ENCODE peak calls at places on chromosomes 7 and 10, in seven cellular contexts. K is HCT116, S is IMR-90, I is transverse colon, L is sigmoid colon, P is heart left ventricle, Z is OCI-LY7. J is an unnamed sample.
A peak's percentile ranks its signal among the peaks of the same experiment; 100 is the strongest.

GRCh38 chr7:55964802-55965470 is 551 bp downstream of the NIPSNAP2 start:
- DNase-seq in K (peak; percentile 13), S (peak; percentile 19), I (peak; percentile 88), L (peak; percentile 84), P (peak; percentile 91), Z (peak; percentile 40), J (peak; percentile 41)

GRCh38 chr7:137142376-137142775 is 201.2 kb downstream of the PTN start:
- DNase-seq in K (no peak), S (peak; percentile 58), I (no peak), L (no peak), P (no peak), Z (no peak), J (no peak)

GRCh38 chr10:31101123-31101522 is 69.5 kb upstream of the ZNF438 start:
- DNase-seq in K (peak; percentile 85), S (peak; percentile 93), I (no peak), L (no peak), P (no peak), Z (no peak), J (no peak)

GRCh38 chr7:140214075-140214684 is 37.4 kb upstream of the KDM7A start:
- DNase-seq in K (no peak), S (peak; percentile 7), I (peak; percentile 87), L (no peak), P (peak; percentile 60), Z (no peak), J (no peak)

GRCh38 chr7:158258411-158259130 is 329.1 kb downstream of the PTPRN2 start:
- DNase-seq in K (no peak), S (no peak), I (no peak), L (no peak), P (no peak), Z (no peak), J (no peak)

GRCh38 chr7:105773030-105773460 is 103.4 kb downstream of the ATXN7L1 start:
- DNase-seq in K (no peak), S (no peak), I (no peak), L (no peak), P (no peak), Z (no peak), J (no peak)

GRCh38 chr10:75782463-75783248 is 351.2 kb downstream of the LRMDA start:
- DNase-seq in K (no peak), S (no peak), I (no peak), L (no peak), P (no peak), Z (no peak), J (no peak)

GRCh38 chr10:78502208-78502943 is 468.7 kb downstream of the RPS24 start:
- DNase-seq in K (no peak), S (peak; percentile 67), I (no peak), L (no peak), P (no peak), Z (no peak), J (no peak)

GRCh38 chr7:30804078-30804661 is 33.0 kb downstream of the MINDY4 start:
- DNase-seq in K (no peak), S (peak; percentile 93), I (no peak), L (no peak), P (no peak), Z (no peak), J (no peak)

GRCh38 chr10:17453377-17454091 is 861 bp downstream of the ST8SIA6 start:
- DNase-seq in K (no peak), S (no peak), I (peak; percentile 65), L (no peak), P (no peak), Z (no peak), J (peak; percentile 5)

GRCh38 chr10:48749254-48749787 is 64.6 kb downstream of the WDFY4 start:
- DNase-seq in K (no peak), S (no peak), I (no peak), L (no peak), P (no peak), Z (no peak), J (no peak)

GRCh38 chr10:66349726-66350125 is 576.1 kb upstream of the LRRTM3 start:
- DNase-seq in K (no peak), S (no peak), I (no peak), L (no peak), P (no peak), Z (no peak), J (no peak)

GRCh38 chr10:58642283-58642682 is 129.6 kb downstream of the BICC1 start:
- DNase-seq in K (no peak), S (peak; percentile 50), I (no peak), L (no peak), P (no peak), Z (no peak), J (no peak)

GRCh38 chr10:31146496-31147219 is 115.0 kb upstream of the ZNF438 start:
- DNase-seq in K (peak; percentile 60), S (peak; percentile 86), I (no peak), L (peak; percentile 78), P (peak; percentile 74), Z (no peak), J (no peak)

GRCh38 chr7:47190462-47190861 is 391.4 kb downstream of the TNS3 start:
- DNase-seq in K (no peak), S (no peak), I (no peak), L (no peak), P (no peak), Z (no peak), J (no peak)

GRCh38 chr10:12606461-12606860 is 257.1 kb downstream of the CAMK1D start:
- DNase-seq in K (no peak), S (no peak), I (peak; percentile 69), L (no peak), P (no peak), Z (no peak), J (no peak)

GRCh38 chr10:120979435-120980315 is 128.5 kb downstream of the WDR11 start:
- DNase-seq in K (peak; percentile 62), S (no peak), I (peak; percentile 81), L (no peak), P (no peak), Z (no peak), J (peak; percentile 33)

GRCh38 chr7:117347962-117348672 is 25.3 kb upstream of the WNT2 start:
- DNase-seq in K (no peak), S (no peak), I (no peak), L (no peak), P (no peak), Z (no peak), J (no peak)

GRCh38 chr7:131196808-131197207 is 130.9 kb upstream of the MKLN1 start:
- DNase-seq in K (no peak), S (peak; percentile 49), I (no peak), L (no peak), P (no peak), Z (no peak), J (no peak)

GRCh38 chr10:95566121-95566520 is 5.0 kb upstream of the SORBS1 start:
- DNase-seq in K (no peak), S (no peak), I (no peak), L (no peak), P (no peak), Z (no peak), J (no peak)

GRCh38 chr10:130421909-130422308 is 285.7 kb downstream of the GLRX3 start:
- DNase-seq in K (no peak), S (no peak), I (no peak), L (no peak), P (no peak), Z (no peak), J (no peak)

GRCh38 chr10:94403823-94404228 is 1.5 kb downstream of the TBC1D12 start:
- DNase-seq in K (no peak), S (no peak), I (no peak), L (no peak), P (no peak), Z (no peak), J (no peak)

GRCh38 chr10:124249812-124250432 is 156.5 kb upstream of the CHST15 start:
- DNase-seq in K (peak; percentile 22), S (no peak), I (peak; percentile 3), L (no peak), P (no peak), Z (peak; percentile 56), J (no peak)

GRCh38 chr7:126574838-126575250 is 677.9 kb downstream of the GRM8 start:
- DNase-seq in K (peak; percentile 15), S (no peak), I (no peak), L (no peak), P (no peak), Z (no peak), J (no peak)

GRCh38 chr7:81158189-81158588 is 239.3 kb upstream of the SEMA3C start:
- DNase-seq in K (no peak), S (no peak), I (no peak), L (no peak), P (no peak), Z (no peak), J (no peak)

GRCh38 chr10:113880236-113880635 is 25.8 kb downstream of the NHLRC2 start:
- DNase-seq in K (no peak), S (peak; percentile 55), I (no peak), L (no peak), P (no peak), Z (no peak), J (no peak)

GRCh38 chr10:113876461-113876860 is 22.0 kb downstream of the NHLRC2 start:
- DNase-seq in K (no peak), S (no peak), I (no peak), L (no peak), P (no peak), Z (no peak), J (no peak)

GRCh38 chr10:113882240-113882639 is 27.8 kb downstream of the NHLRC2 start:
- DNase-seq in K (no peak), S (no peak), I (no peak), L (no peak), P (no peak), Z (no peak), J (no peak)

GRCh38 chr10:113875212-113875611 is 20.8 kb downstream of the NHLRC2 start:
- DNase-seq in K (no peak), S (no peak), I (no peak), L (no peak), P (no peak), Z (no peak), J (no peak)

DNA sequence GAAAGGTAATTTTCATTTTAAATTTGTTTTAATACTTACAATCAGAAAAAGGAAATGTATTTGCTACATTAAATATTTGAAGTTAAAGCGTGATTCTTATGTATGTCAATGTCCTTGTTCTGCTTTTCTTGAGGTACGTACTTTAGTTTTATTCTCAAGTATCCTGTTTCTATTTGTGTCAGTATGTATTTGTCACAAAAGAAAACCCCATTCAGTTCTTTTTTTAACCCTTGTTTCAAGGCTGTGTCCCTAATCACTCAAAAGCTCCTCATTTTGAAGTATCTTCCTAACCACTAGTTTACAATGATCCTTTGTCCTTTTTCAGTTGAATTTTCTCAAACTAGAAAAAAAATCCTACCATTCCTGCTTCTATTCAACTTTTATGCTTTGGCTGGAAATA is 25.2 kb downstream of the NHLRC2 start:
- DNase-seq in K (no peak), S (no peak), I (no peak), L (no peak), P (no peak), Z (no peak), J (no peak)
- H3K4me3 ChIP-seq in K (no peak overlapping the region), S (no peak overlapping the region), I (no peak overlapping the region), L (no peak overlapping the region), P (no peak overlapping the region), Z (no peak overlapping the region), J (no peak overlapping the region)

GRCh38 chr10:68562666-68563522 is 2.8 kb downstream of the TET1 start:
- DNase-seq in K (no peak), S (peak; percentile 78), I (no peak), L (no peak), P (no peak), Z (peak; percentile 69), J (no peak)
- H3K4me3 ChIP-seq in K (no peak overlapping the region), S (peak overlapping the region; percentile 96), I (peak overlapping the region; percentile 72), L (peak overlapping the region; percentile 67), P (peak overlapping the region; percentile 74), Z (no peak overlapping the region), J (peak overlapping the region; percentile 7)

GRCh38 chr7:98399903-98400537 is 870 bp downstream of the BAIAP2L1 start:
- DNase-seq in K (peak; percentile 48), S (peak; percentile 17), I (no peak), L (no peak), P (no peak), Z (no peak), J (no peak)
- H3K4me3 ChIP-seq in K (peak overlapping the region; percentile 91), S (peak overlapping the region; percentile 95), I (peak overlapping the region; percentile 54), L (peak overlapping the region; percentile 49), P (peak overlapping the region; percentile 66), Z (no peak overlapping the region), J (no peak overlapping the region)

GRCh38 chr10:32954080-32954479 is 4.0 kb downstream of the ITGB1 start:
- DNase-seq in K (no peak), S (no peak), I (no peak), L (no peak), P (no peak), Z (no peak), J (no peak)
- H3K4me3 ChIP-seq in K (no peak overlapping the region), S (no peak overlapping the region), I (peak overlapping the region; percentile 84), L (peak overlapping the region; percentile 97), P (peak overlapping the region; percentile 71), Z (peak overlapping the region; percentile 94), J (peak overlapping the region; percentile 99)